ENCODE peak calls at places on chromosomes 16 and 17, in seven cellular contexts. K, O, C, U, E, N and I are unnamed samples.

GRCh38 chr16:54176376-54176901 is 110.1 kb downstream of the IRX3 start:
- DNase-seq in K (no peak), O (no peak), C (no peak), U (no peak), E (no peak), N (no peak), I (peak)

GRCh38 chr17:10311131-10311530 is 61.7 kb downstream of the MYH13 start:
- DNase-seq in K (no peak), O (no peak), C (no peak), U (no peak), E (no peak), N (no peak), I (no peak)

GRCh38 chr16:2841606-2842339 is 11.7 kb downstream of the ZG16B start:
- DNase-seq in K (no peak), O (no peak), C (no peak), U (no peak), E (no peak), N (peak), I (no peak)

GRCh38 chr17:80652751-80653330 is 108.2 kb downstream of the RPTOR start:
- DNase-seq in K (no peak), O (no peak), C (no peak), U (no peak), E (no peak), N (no peak), I (no peak)

GRCh38 chr16:49575352-49576172 is 202.0 kb downstream of the C16orf78 start:
- DNase-seq in K (no peak), O (peak), C (no peak), U (no peak), E (no peak), N (peak), I (no peak)

GRCh38 chr16:69471121-69471520 is 46.7 kb downstream of the CYB5B start:
- DNase-seq in K (no peak), O (no peak), C (no peak), U (no peak), E (no peak), N (no peak), I (no peak)

GRCh38 chr17:48545539-48545938 is 630 bp upstream of the HOXB2 start:
- DNase-seq in K (no peak), O (no peak), C (no peak), U (no peak), E (no peak), N (no peak), I (no peak)

GRCh38 chr16:46747777-46748651 is at the start of gene MYLK3:
- DNase-seq in K (no peak), O (no peak), C (peak), U (no peak), E (no peak), N (no peak), I (no peak)

GRCh38 chr17:73155410-73156165 is 9.2 kb upstream of the SSTR2 start:
- DNase-seq in K (no peak), O (peak), C (no peak), U (no peak), E (no peak), N (no peak), I (no peak)

GRCh38 chr17:46742539-46743270 is 75.8 kb downstream of the WNT3 start:
- DNase-seq in K (peak), O (no peak), C (no peak), U (peak), E (no peak), N (no peak), I (no peak)

GRCh38 chr16:55222436-55222835 is 101.6 kb upstream of the IRX6 start:
- DNase-seq in K (no peak), O (no peak), C (no peak), U (no peak), E (no peak), N (no peak), I (no peak)

GRCh38 chr16:86680137-86680536 is 101.8 kb downstream of the FOXL1 start:
- DNase-seq in K (no peak), O (no peak), C (no peak), U (no peak), E (no peak), N (no peak), I (no peak)

GRCh38 chr16:30054959-30055553 is 10.5 kb upstream of the ALDOA start:
- DNase-seq in K (peak), O (no peak), C (no peak), U (no peak), E (peak), N (peak), I (peak)

GRCh38 chr17:56681561-56682266 is 88.2 kb downstream of the NOG start:
- DNase-seq in K (peak), O (no peak), C (no peak), U (peak), E (peak), N (no peak), I (no peak)

GRCh38 chr17:3531266-3532101 is 26.1 kb downstream of the TRPV3 start:
- DNase-seq in K (no peak), O (peak), C (peak), U (no peak), E (no peak), N (peak), I (no peak)

GRCh38 chr17:38453951-38454421 is 25.7 kb downstream of the ARHGAP23 start:
- DNase-seq in K (no peak), O (peak), C (no peak), U (no peak), E (no peak), N (no peak), I (no peak)

GRCh38 chr16:19735074-19735867 is 17.2 kb downstream of the IQCK start:
- DNase-seq in K (no peak), O (no peak), C (peak), U (no peak), E (no peak), N (no peak), I (no peak)

GRCh38 chr17:43010667-43011308 is 4.2 kb downstream of the IFI35 start:
- DNase-seq in K (no peak), O (no peak), C (no peak), U (no peak), E (no peak), N (no peak), I (peak)

GRCh38 chr17:60325730-60326524 is 66.0 kb downstream of the USP32 start:
- DNase-seq in K (no peak), O (no peak), C (no peak), U (no peak), E (no peak), N (no peak), I (no peak)

GRCh38 chr17:36944488-36945040 is 4.2 kb upstream of the AATF start:
- DNase-seq in K (no peak), O (no peak), C (no peak), U (no peak), E (no peak), N (no peak), I (no peak)

GRCh38 chr17:61075988-61076387 is 323.7 kb upstream of the TBX2 start:
- DNase-seq in K (no peak), O (no peak), C (no peak), U (no peak), E (no peak), N (no peak), I (no peak)

GRCh38 chr17:10186771-10187425 is 11.5 kb downstream of the GAS7 start:
- DNase-seq in K (no peak), O (no peak), C (no peak), U (no peak), E (no peak), N (no peak), I (no peak)

GRCh38 chr17:8726477-8726876 is 18.2 kb downstream of the CCDC42 start:
- DNase-seq in K (no peak), O (no peak), C (no peak), U (no peak), E (no peak), N (no peak), I (no peak)

GRCh38 chr17:45096926-45097325 is 35.4 kb downstream of the PLCD3 start:
- DNase-seq in K (no peak), O (no peak), C (no peak), U (no peak), E (no peak), N (no peak), I (no peak)

GRCh38 chr16:72561-73537 is at the start of gene RHBDF1:
- DNase-seq in K (peak), O (no peak), C (peak), U (no peak), E (no peak), N (peak), I (peak)

GRCh38 chr16:10981697-10982216 is 37.4 kb downstream of the CLEC16A start:
- DNase-seq in K (peak), O (no peak), C (no peak), U (no peak), E (peak), N (no peak), I (no peak)